ENCODE peak calls at places on chromosomes 6 and 20, in seven cellular contexts. X, J, A, E, Q, G and V are unnamed samples.

GRCh38 chr20:43740642-43741041 is 13.8 kb upstream of the GTSF1L start:
- DNase-seq in X (no peak), J (no peak), A (no peak), E (no peak), Q (no peak), G (no peak), V (no peak)

GRCh38 chr20:57499676-57500075 is 25.3 kb downstream of the CTCFL start:
- DNase-seq in X (no peak), J (no peak), A (no peak), E (no peak), Q (no peak), G (no peak), V (no peak)

GRCh38 chr6:16045238-16045637 is 83.6 kb upstream of the MYLIP start:
- DNase-seq in X (no peak), J (no peak), A (no peak), E (no peak), Q (no peak), G (no peak), V (no peak)

GRCh38 chr6:139778688-139779087 is 404.2 kb upstream of the CITED2 start:
- DNase-seq in X (no peak), J (no peak), A (peak), E (no peak), Q (no peak), G (no peak), V (no peak)

GRCh38 chr20:23548408-23548807 is 19.9 kb downstream of the CST9L start:
- DNase-seq in X (no peak), J (no peak), A (no peak), E (no peak), Q (no peak), G (no peak), V (no peak)

GRCh38 chr6:125114248-125114858 is 39.2 kb upstream of the TPD52L1 start:
- DNase-seq in X (no peak), J (peak), A (peak), E (peak), Q (peak), G (peak), V (no peak)

GRCh38 chr6:13357551-13358075 is 29.3 kb upstream of the TBC1D7 start:
- DNase-seq in X (no peak), J (no peak), A (peak), E (no peak), Q (no peak), G (peak), V (no peak)

GRCh38 chr6:2038096-2038495 is 207.3 kb downstream of the GMDS start:
- DNase-seq in X (peak), J (no peak), A (peak), E (peak), Q (no peak), G (no peak), V (no peak)

GRCh38 chr6:45710304-45710821 is 305.3 kb downstream of the CLIC5 start:
- DNase-seq in X (no peak), J (peak), A (peak), E (no peak), Q (no peak), G (no peak), V (no peak)

GRCh38 chr6:115838763-115839401 is 221.8 kb downstream of the FRK start:
- DNase-seq in X (no peak), J (peak), A (peak), E (no peak), Q (peak), G (no peak), V (no peak)

GRCh38 chr20:40532103-40532502 is 156.9 kb downstream of the MAFB start:
- DNase-seq in X (no peak), J (no peak), A (peak), E (no peak), Q (peak), G (no peak), V (no peak)
- TF ChIP-seq CTCF in X (no peak), J (no peak), A (peak), E (no peak), Q (peak), G (peak), V (peak)

GRCh38 chr6:74899416-74899815 is 306.4 kb downstream of the COL12A1 start:
- DNase-seq in X (no peak), J (no peak), A (peak), E (no peak), Q (no peak), G (no peak), V (no peak)
- TF ChIP-seq CTCF in X (no peak), J (no peak), A (peak), E (no peak), Q (no peak), G (no peak), V (no peak)

GRCh38 chr6:96522469-96523009 is 933 bp downstream of the UFL1 start:
- DNase-seq in X (no peak), J (no peak), A (peak), E (peak), Q (no peak), G (no peak), V (no peak)

GRCh38 chr6:96521267-96521624 is 360 bp upstream of the UFL1 start:
- DNase-seq in X (no peak), J (no peak), A (no peak), E (no peak), Q (no peak), G (no peak), V (no peak)

GRCh38 chr6:96520039-96520850 is 1.4 kb upstream of the UFL1 start:
- DNase-seq in X (no peak), J (peak), A (peak), E (no peak), Q (no peak), G (no peak), V (no peak)

GRCh38 chr6:96520851-96521115 is 823 bp upstream of the UFL1 start:
- DNase-seq in X (no peak), J (no peak), A (no peak), E (no peak), Q (no peak), G (no peak), V (no peak)

DNA sequence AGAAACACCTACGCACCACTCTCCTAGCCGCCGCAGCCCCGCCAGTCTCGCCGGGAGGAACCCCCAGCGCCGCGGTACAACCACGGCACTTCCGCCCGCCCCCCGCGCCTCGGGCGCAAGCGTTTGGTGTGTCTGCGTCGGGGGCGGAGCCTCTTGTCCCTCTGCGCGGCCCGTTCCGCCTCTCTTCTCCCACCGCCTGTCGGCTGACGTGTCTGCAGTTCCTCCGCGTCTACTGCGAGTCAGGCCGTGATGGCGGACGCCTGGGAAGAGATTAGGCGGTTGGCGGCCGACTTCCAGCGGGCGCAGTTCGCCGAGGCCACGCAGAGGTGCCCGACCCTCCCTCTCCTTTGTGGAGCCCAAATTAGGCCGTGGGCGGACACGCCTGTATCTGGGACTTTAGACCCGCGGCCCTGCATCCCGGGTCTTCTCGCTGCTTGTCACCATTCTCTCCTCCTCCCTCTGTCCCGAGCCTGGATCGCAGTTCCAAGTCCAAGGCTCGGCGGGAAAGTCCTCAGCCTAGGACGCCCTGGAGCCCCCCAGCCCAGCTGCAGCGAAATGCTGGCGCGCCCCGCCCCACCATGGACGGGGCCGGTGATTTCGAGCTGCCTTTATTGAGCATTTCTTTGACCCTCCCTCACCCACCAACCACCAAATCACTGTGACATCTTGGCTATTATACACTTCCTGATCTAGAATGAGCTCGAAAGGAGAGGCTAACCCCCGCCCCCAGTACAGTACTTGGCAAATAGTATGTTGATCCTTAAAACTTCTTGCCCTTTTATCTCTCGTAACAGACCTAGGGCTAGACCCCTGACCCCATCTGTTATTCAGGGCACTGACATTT is at the start of gene UFL1:
- DNase-seq in X (peak), J (peak), A (peak), E (peak), Q (peak), G (peak), V (peak)
- TF ChIP-seq CTCF in X (no peak), J (no peak), A (no peak), E (no peak), Q (no peak), G (no peak), V (no peak)

GRCh38 chr6:156912431-156912830 is 135.3 kb downstream of the ARID1B start:
- DNase-seq in X (no peak), J (no peak), A (no peak), E (no peak), Q (no peak), G (no peak), V (no peak)
- TF ChIP-seq CTCF in X (no peak), J (no peak), A (no peak), E (no peak), Q (no peak), G (no peak), V (no peak)

GRCh38 chr20:49814057-49814675 is 1.5 kb downstream of the SLC9A8 start:
- DNase-seq in X (no peak), J (no peak), A (no peak), E (no peak), Q (no peak), G (no peak), V (no peak)

GRCh38 chr20:49811825-49812462 is 684 bp upstream of the SLC9A8 start:
- DNase-seq in X (no peak), J (no peak), A (peak), E (no peak), Q (no peak), G (no peak), V (no peak)

GRCh38 chr20:49813305-49813974 is 812 bp downstream of the SLC9A8 start:
- DNase-seq in X (no peak), J (no peak), A (no peak), E (no peak), Q (no peak), G (no peak), V (no peak)

GRCh38 chr20:49810491-49811190 is 2.0 kb upstream of the SLC9A8 start:
- DNase-seq in X (no peak), J (no peak), A (no peak), E (no peak), Q (no peak), G (no peak), V (no peak)

DNA sequence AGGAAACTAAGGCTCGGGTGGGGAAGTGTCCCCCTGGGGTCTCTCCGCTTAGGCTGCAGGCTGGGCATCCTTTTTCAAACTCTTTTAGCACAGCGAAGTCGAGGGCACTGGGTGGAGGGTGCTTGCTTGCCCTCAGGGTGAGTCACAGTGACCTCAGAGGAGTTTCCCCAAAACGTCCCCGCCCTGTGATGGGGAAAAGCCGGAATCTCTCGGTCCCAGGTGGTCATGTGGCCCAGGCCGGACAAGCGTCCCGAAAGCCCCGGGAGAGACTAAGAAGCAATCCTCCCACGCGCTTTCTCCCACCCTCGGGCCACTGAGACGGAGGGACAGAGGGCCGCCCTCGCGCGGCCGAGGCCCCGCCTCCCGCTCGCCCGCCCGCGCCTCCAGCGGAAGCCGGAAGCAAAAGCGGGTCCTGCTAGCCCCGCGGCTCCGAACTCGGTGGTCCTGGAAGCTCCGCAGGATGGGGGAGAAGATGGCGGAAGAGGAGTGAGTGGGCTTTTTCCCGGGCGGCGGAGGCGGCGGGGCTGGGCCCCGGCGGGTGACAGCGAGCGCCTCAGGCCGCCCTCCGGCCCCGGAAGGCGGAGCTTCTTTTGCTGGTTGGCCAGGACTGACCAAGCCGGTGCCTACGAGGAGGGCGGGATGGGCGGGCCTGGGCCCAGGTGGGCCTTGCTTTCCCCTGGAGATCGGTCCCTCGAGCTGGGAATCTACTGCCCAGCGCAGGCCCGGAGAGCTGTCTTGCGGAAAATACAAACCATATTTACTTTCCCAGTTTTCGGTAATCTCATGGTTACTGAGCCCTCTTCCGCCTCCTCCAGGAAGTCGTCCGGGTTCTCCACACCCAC is at the start of gene SLC9A8:
- DNase-seq in X (peak), J (peak), A (peak), E (peak), Q (peak), G (peak), V (peak)
- TF ChIP-seq CTCF in X (peak), J (no peak), A (peak), E (peak), Q (peak), G (peak), V (peak)

GRCh38 chr20:33337119-33337518 is 54.1 kb downstream of the BPIFB1 start:
- DNase-seq in X (no peak), J (no peak), A (no peak), E (no peak), Q (no peak), G (no peak), V (no peak)
- TF ChIP-seq CTCF in X (no peak), J (no peak), A (no peak), E (no peak), Q (no peak), G (no peak), V (no peak)

DNA sequence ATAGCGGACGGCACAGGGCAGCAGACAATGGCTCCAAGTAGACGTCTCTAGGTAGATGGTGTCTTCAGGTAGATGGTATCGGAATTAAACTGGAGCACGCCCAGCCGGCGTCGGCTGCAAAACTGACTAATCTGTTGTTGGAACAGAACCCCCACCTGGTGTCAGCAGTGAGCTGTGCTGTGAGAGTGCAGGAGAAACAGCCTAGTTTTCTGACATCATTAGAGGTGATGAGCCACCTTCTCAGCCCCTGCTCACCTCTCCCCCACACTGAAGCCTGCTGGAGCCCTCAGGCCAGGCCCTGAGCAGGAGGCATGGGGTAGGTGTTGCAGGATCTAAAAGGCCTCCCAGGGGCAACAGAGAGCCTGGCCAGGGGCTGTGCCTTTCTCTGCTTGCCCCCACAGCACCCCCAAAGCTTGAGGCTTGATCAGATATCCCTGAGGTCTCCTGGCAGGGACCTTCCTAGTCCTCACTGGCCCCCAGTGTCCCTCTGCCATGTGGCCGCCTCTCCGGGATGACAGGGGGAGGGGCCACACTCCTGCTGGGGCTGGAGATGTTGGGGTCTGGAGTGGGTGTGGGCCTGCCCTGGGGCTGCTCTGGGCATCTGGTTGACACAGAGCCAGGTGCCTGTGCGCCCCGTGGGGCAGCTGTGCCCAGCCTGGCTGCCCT is 6.9 kb upstream of the HELZ2 start:
- DNase-seq in X (peak), J (no peak), A (peak), E (peak), Q (peak), G (no peak), V (no peak)
- TF ChIP-seq CTCF in X (peak), J (no peak), A (peak), E (peak), Q (peak), G (peak), V (no peak)

DNA sequence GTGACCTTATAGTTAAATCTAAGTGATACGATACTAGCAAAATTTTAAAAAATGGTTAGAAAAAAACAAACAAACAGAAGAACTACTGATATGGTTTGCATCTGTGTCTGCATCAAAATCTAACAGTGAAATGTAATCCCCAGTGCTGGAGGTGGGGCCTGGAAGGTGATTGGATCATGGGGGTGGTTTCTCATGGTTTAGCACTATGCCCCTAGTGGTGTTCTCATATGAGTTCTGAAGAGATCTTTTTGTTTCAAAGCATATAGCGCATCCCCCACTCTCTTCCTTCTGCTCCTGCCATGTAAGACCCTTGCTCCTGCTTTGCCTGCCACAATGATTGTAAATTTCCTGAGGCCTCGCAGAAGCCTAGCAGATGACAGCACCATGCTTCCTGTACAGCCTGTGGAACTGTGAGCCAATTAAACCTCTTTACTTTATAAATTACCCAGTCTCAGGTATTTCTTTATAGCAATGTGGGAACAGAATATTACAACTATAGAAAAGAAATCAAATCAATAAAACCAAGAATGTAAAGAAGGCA is 5.4 kb downstream of the FBXL4 start:
- DNase-seq in X (no peak), J (no peak), A (no peak), E (no peak), Q (no peak), G (no peak), V (no peak)
- TF ChIP-seq CTCF in X (no peak), J (no peak), A (no peak), E (no peak), Q (no peak), G (peak), V (no peak)